ENCODE peak calls at places on chromosome 17, in seven cellular contexts. One of them, this sample, is unnamed.

GRCh38 chr17:31373150-31374082 is 18.1 kb upstream of the RAB11FIP4 start:
- DNase-seq in K562: peak; percentile 26
- DNase-seq in GM12878: peak; percentile 31
- DNase-seq in HCT116: peak; percentile 8
- DNase-seq in HepG2: peak; percentile 42
- DNase-seq in H1: no peak
- DNase-seq in SK-N-SH: no peak
- DNase-seq in this sample: peak; percentile 78

GRCh38 chr17:2975469-2975958 is 87.9 kb downstream of the OR1D5 start:
- DNase-seq in K562: no peak
- DNase-seq in GM12878: no peak
- DNase-seq in HCT116: peak; percentile 90
- DNase-seq in HepG2: peak; percentile 87
- DNase-seq in H1: no peak
- DNase-seq in SK-N-SH: peak; percentile 61
- DNase-seq in this sample: peak; percentile 60

GRCh38 chr17:60641810-60642220 is 35.8 kb upstream of the BCAS3 start:
- DNase-seq in K562: peak; percentile 70
- DNase-seq in GM12878: no peak
- DNase-seq in HCT116: peak; percentile 78
- DNase-seq in HepG2: peak; percentile 87
- DNase-seq in H1: peak; percentile 15
- DNase-seq in SK-N-SH: peak; percentile 75
- DNase-seq in this sample: peak; percentile 66

GRCh38 chr17:52157603-52158449 is 688 bp downstream of the CA10 start:
- DNase-seq in K562: no peak
- DNase-seq in GM12878: no peak
- DNase-seq in HCT116: no peak
- DNase-seq in HepG2: no peak
- DNase-seq in H1: no peak
- DNase-seq in SK-N-SH: peak; percentile 64
- DNase-seq in this sample: no peak

GRCh38 chr17:17536702-17537101 is 40.5 kb upstream of the RASD1 start:
- DNase-seq in K562: no peak
- DNase-seq in GM12878: no peak
- DNase-seq in HCT116: no peak
- DNase-seq in HepG2: no peak
- DNase-seq in H1: no peak
- DNase-seq in SK-N-SH: no peak
- DNase-seq in this sample: no peak

GRCh38 chr17:45006927-45007461 is 38.9 kb upstream of the C1QL1 start:
- DNase-seq in K562: no peak
- DNase-seq in GM12878: no peak
- DNase-seq in HCT116: no peak
- DNase-seq in HepG2: no peak
- DNase-seq in H1: no peak
- DNase-seq in SK-N-SH: peak; percentile 50
- DNase-seq in this sample: no peak

GRCh38 chr17:45319239-45319703 is 2.5 kb upstream of the MAP3K14 start:
- DNase-seq in K562: no peak
- DNase-seq in GM12878: no peak
- DNase-seq in HCT116: peak; percentile 64
- DNase-seq in HepG2: no peak
- DNase-seq in H1: no peak
- DNase-seq in SK-N-SH: no peak
- DNase-seq in this sample: peak; percentile 42

GRCh38 chr17:18921912-18922451 is 30.0 kb upstream of the SLC5A10 start:
- DNase-seq in K562: no peak
- DNase-seq in GM12878: peak; percentile 90
- DNase-seq in HCT116: no peak
- DNase-seq in HepG2: no peak
- DNase-seq in H1: no peak
- DNase-seq in SK-N-SH: no peak
- DNase-seq in this sample: no peak

GRCh38 chr17:49226771-49227435 is 3.7 kb downstream of the PHOSPHO1 start:
- DNase-seq in K562: no peak
- DNase-seq in GM12878: no peak
- DNase-seq in HCT116: no peak
- DNase-seq in HepG2: no peak
- DNase-seq in H1: no peak
- DNase-seq in SK-N-SH: no peak
- DNase-seq in this sample: no peak

GRCh38 chr17:17781591-17782424 is 55.0 kb downstream of the SREBF1 start:
- DNase-seq in K562: no peak
- DNase-seq in GM12878: no peak
- DNase-seq in HCT116: no peak
- DNase-seq in HepG2: no peak
- DNase-seq in H1: no peak
- DNase-seq in SK-N-SH: peak; percentile 81
- DNase-seq in this sample: no peak

GRCh38 chr17:51687887-51688286 is 427.5 kb downstream of the UTP18 start:
- DNase-seq in K562: no peak
- DNase-seq in GM12878: no peak
- DNase-seq in HCT116: no peak
- DNase-seq in HepG2: no peak
- DNase-seq in H1: no peak
- DNase-seq in SK-N-SH: no peak
- DNase-seq in this sample: no peak

GRCh38 chr17:31680126-31680525 is 178.9 kb downstream of the COPRS start:
- DNase-seq in K562: no peak
- DNase-seq in GM12878: peak; percentile 71
- DNase-seq in HCT116: no peak
- DNase-seq in HepG2: no peak
- DNase-seq in H1: no peak
- DNase-seq in SK-N-SH: no peak
- DNase-seq in this sample: no peak

GRCh38 chr17:5580974-5581373 is 3.3 kb downstream of the NLRP1 start:
- DNase-seq in K562: peak; percentile 2
- DNase-seq in GM12878: no peak
- DNase-seq in HCT116: no peak
- DNase-seq in HepG2: no peak
- DNase-seq in H1: no peak
- DNase-seq in SK-N-SH: no peak
- DNase-seq in this sample: no peak

GRCh38 chr17:60823520-60823919 is 145.9 kb downstream of the BCAS3 start:
- DNase-seq in K562: no peak
- DNase-seq in GM12878: no peak
- DNase-seq in HCT116: no peak
- DNase-seq in HepG2: no peak
- DNase-seq in H1: no peak
- DNase-seq in SK-N-SH: no peak
- DNase-seq in this sample: no peak

GRCh38 chr17:2391597-2392251 is 9.1 kb downstream of the MNT start:
- DNase-seq in K562: no peak
- DNase-seq in GM12878: no peak
- DNase-seq in HCT116: no peak
- DNase-seq in HepG2: no peak
- DNase-seq in H1: no peak
- DNase-seq in SK-N-SH: no peak
- DNase-seq in this sample: no peak

GRCh38 chr17:62824290-62825135 is 16.4 kb upstream of the MARCHF10 start:
- DNase-seq in K562: no peak
- DNase-seq in GM12878: no peak
- DNase-seq in HCT116: peak; percentile 56
- DNase-seq in HepG2: peak; percentile 49
- DNase-seq in H1: peak; percentile 79
- DNase-seq in SK-N-SH: no peak
- DNase-seq in this sample: no peak

GRCh38 chr17:45261577-45262515 is at the start of gene SPATA32:
- DNase-seq in K562: no peak
- DNase-seq in GM12878: no peak
- DNase-seq in HCT116: no peak
- DNase-seq in HepG2: no peak
- DNase-seq in H1: no peak
- DNase-seq in SK-N-SH: peak; percentile 71
- DNase-seq in this sample: no peak

GRCh38 chr17:17204635-17205231 is 1.4 kb downstream of the PLD6 start:
- DNase-seq in K562: no peak
- DNase-seq in GM12878: no peak
- DNase-seq in HCT116: no peak
- DNase-seq in HepG2: no peak
- DNase-seq in H1: no peak
- DNase-seq in SK-N-SH: no peak
- DNase-seq in this sample: no peak

GRCh38 chr17:47987240-47987835 is 16.4 kb downstream of the CDK5RAP3 start:
- DNase-seq in K562: no peak
- DNase-seq in GM12878: no peak
- DNase-seq in HCT116: no peak
- DNase-seq in HepG2: no peak
- DNase-seq in H1: no peak
- DNase-seq in SK-N-SH: peak; percentile 87
- DNase-seq in this sample: peak; percentile 48

DNA sequence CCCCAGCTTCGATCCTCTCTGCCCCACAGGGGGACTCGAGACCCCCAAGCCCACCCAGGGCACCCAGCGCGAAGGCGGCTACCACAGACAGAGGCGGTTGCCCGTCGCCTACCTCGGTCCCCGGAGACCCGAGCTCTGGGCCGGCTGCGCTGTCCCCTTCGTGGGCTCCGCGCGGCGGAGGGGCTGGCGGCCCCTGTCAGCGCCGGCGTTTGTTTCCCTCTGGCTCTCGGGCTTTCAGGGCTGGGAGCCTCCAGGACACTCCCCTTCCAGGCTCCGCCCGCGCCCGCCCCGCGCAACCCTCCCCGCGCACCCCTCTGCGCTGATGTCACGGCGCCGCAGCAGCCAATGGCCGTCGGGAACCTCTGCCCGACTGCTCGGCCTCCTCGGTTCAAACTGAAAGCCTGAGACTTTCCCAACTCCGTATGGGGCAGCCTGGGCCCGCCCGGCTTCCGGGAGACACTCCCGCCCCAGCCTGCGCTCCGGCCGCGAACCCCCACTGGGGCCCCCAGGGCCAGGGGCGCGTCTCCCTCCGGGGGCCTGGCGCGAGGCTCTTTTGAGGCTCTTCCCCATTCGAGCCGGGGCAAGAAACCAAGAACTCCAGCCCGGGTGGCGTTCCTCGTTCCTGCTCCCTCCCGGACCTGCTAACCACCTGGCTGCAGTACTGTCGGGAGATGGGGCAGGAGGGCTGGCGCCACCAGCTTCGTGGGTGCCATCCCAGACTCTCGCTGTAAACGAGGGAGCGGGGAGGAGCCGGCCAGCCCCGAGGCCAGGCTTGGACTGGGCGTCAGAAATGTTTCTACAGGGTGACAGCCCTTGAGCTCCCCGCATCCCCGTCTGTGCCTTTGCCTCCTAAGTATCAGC is at the start of gene CDC42EP4:
- DNase-seq in K562: peak; percentile 92
- DNase-seq in GM12878: no peak
- DNase-seq in HCT116: peak; percentile 89
- DNase-seq in HepG2: peak; percentile 90
- DNase-seq in H1: no peak
- DNase-seq in SK-N-SH: peak; percentile 98
- DNase-seq in this sample: peak; percentile 83
- TF ChIP-seq JUND in K562: peak; percentile 66
- TF ChIP-seq JUND in GM12878: no peak
- TF ChIP-seq JUND in HCT116: no peak
- TF ChIP-seq JUND in HepG2: no peak
- TF ChIP-seq JUND in H1: peak; percentile 44
- TF ChIP-seq JUND in SK-N-SH: no peak
- TF ChIP-seq JUND in this sample: no peak

DNA sequence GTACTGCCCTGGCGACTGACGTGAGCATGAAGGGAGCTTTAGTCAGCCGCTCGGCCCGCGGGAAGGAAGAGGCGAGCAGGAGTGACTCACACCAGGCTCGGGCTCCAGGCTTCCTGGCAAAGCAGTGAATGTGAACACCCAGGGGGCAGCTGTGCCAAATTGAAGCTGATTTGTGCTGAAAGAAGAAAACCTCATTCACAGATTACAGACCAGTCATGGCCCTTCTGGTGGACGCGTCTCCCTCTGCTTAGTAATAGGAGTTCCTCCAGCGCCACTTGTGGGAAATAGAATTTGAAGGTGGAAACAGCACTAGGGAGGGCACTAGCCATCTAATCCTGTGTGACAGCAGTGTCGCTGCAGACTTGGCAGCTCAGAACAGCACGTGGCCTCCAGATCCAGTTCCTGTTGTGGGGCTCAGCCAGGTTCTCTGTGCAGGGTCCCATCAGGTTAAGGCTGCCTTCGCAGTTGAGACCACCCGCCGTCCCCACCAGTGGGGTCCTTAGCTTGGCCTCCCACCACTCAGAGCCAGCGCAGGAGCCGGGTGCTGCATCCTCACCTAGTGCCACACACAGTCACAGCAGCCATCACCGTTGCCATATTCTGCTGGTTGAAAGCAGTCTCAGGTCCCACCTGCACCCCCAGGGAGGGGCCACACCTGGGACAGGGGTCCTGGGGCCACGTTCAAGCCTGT is 164.5 kb upstream of the CHMP6 start:
- DNase-seq in K562: no peak
- DNase-seq in GM12878: no peak
- DNase-seq in HCT116: no peak
- DNase-seq in HepG2: no peak
- DNase-seq in H1: no peak
- DNase-seq in SK-N-SH: peak; percentile 73
- DNase-seq in this sample: no peak
- TF ChIP-seq JUND in K562: no peak
- TF ChIP-seq JUND in GM12878: no peak
- TF ChIP-seq JUND in HCT116: no peak
- TF ChIP-seq JUND in HepG2: no peak
- TF ChIP-seq JUND in H1: no peak
- TF ChIP-seq JUND in SK-N-SH: peak; percentile 95
- TF ChIP-seq JUND in this sample: no peak

GRCh38 chr17:56616239-56616638 is 22.7 kb downstream of the NOG start:
- DNase-seq in K562: no peak
- DNase-seq in GM12878: no peak
- DNase-seq in HCT116: no peak
- DNase-seq in HepG2: no peak
- DNase-seq in H1: no peak
- DNase-seq in SK-N-SH: no peak
- DNase-seq in this sample: no peak
- TF ChIP-seq JUND in K562: no peak
- TF ChIP-seq JUND in GM12878: no peak
- TF ChIP-seq JUND in HCT116: no peak
- TF ChIP-seq JUND in HepG2: no peak
- TF ChIP-seq JUND in H1: no peak
- TF ChIP-seq JUND in SK-N-SH: no peak
- TF ChIP-seq JUND in this sample: no peak

GRCh38 chr17:77504652-77505459 is 364.1 kb downstream of the SEC14L1 start:
- DNase-seq in K562: peak; percentile 35
- DNase-seq in GM12878: no peak
- DNase-seq in HCT116: no peak
- DNase-seq in HepG2: no peak
- DNase-seq in H1: no peak
- DNase-seq in SK-N-SH: peak; percentile 30
- DNase-seq in this sample: no peak

GRCh38 chr17:77502626-77503292 is 362.0 kb downstream of the SEC14L1 start:
- DNase-seq in K562: no peak
- DNase-seq in GM12878: no peak
- DNase-seq in HCT116: no peak
- DNase-seq in HepG2: no peak
- DNase-seq in H1: no peak
- DNase-seq in SK-N-SH: peak; percentile 44
- DNase-seq in this sample: no peak

GRCh38 chr17:77501751-77502625 is 361.2 kb downstream of the SEC14L1 start:
- DNase-seq in K562: no peak
- DNase-seq in GM12878: no peak
- DNase-seq in HCT116: no peak
- DNase-seq in HepG2: no peak
- DNase-seq in H1: no peak
- DNase-seq in SK-N-SH: peak; percentile 27
- DNase-seq in this sample: no peak

GRCh38 chr17:77503916-77504651 is 363.3 kb downstream of the SEC14L1 start:
- DNase-seq in K562: no peak
- DNase-seq in GM12878: no peak
- DNase-seq in HCT116: no peak
- DNase-seq in HepG2: no peak
- DNase-seq in H1: no peak
- DNase-seq in SK-N-SH: peak; percentile 59
- DNase-seq in this sample: no peak

GRCh38 chr17:77503293-77503655 is 362.5 kb downstream of the SEC14L1 start:
- DNase-seq in K562: no peak
- DNase-seq in GM12878: no peak
- DNase-seq in HCT116: no peak
- DNase-seq in HepG2: no peak
- DNase-seq in H1: no peak
- DNase-seq in SK-N-SH: peak; percentile 41
- DNase-seq in this sample: no peak
- TF ChIP-seq JUND in K562: no peak
- TF ChIP-seq JUND in GM12878: no peak
- TF ChIP-seq JUND in HCT116: no peak
- TF ChIP-seq JUND in HepG2: no peak
- TF ChIP-seq JUND in H1: no peak
- TF ChIP-seq JUND in SK-N-SH: no peak
- TF ChIP-seq JUND in this sample: no peak